ENCODE peak calls at places on chromosomes 3 and 15, in seven cellular contexts. Y is Daoy; U is ELR; H is SJSA1; G is left cardiac atrium; I is pulmonary artery endothelial cell; O is stimulated activated effector memory CD8-positive, alpha-beta T cell treated with anti-CD3 and anti-CD28 coated beads, Interleukin-12 subunit alpha, Interleukin-12 subunit beta, amount 100 ng/mL, for 72 hours. F is an unnamed sample.

GRCh38 chr15:26838742-26839460 is 28.0 kb upstream of the GABRA5 start:
- DNase-seq in Y (peak), U (no peak), H (no peak), G (no peak), I (no peak), O (no peak), F (no peak)

GRCh38 chr3:169869484-169870304 is at the start of gene LRRC31:
- DNase-seq in Y (no peak), U (no peak), H (no peak), G (no peak), I (no peak), O (no peak), F (no peak)

GRCh38 chr15:92869263-92869940 is 30.7 kb upstream of the CHD2 start:
- DNase-seq in Y (no peak), U (peak), H (no peak), G (no peak), I (no peak), O (no peak), F (no peak)

GRCh38 chr3:173501941-173502489 is 104.5 kb downstream of the NLGN1 start:
- DNase-seq in Y (peak), U (no peak), H (no peak), G (no peak), I (no peak), O (no peak), F (no peak)

GRCh38 chr3:101635954-101636798 is 40.8 kb downstream of the ZBTB11 start:
- DNase-seq in Y (peak), U (peak), H (peak), G (peak), I (no peak), O (peak), F (peak)

GRCh38 chr3:104596551-104596950 is 770.2 kb upstream of the ALCAM start:
- DNase-seq in Y (no peak), U (peak), H (no peak), G (no peak), I (peak), O (no peak), F (no peak)

GRCh38 chr3:131221731-131222130 is 159.8 kb upstream of the NUDT16 start:
- DNase-seq in Y (peak), U (peak), H (no peak), G (no peak), I (no peak), O (no peak), F (no peak)

GRCh38 chr3:71104586-71104985 is 478.9 kb downstream of the FOXP1 start:
- DNase-seq in Y (no peak), U (no peak), H (no peak), G (no peak), I (no peak), O (no peak), F (no peak)

GRCh38 chr15:34850121-34850520 is 54.8 kb upstream of the ACTC1 start:
- DNase-seq in Y (no peak), U (no peak), H (no peak), G (no peak), I (no peak), O (no peak), F (no peak)

GRCh38 chr15:48096813-48097212 is 24.0 kb upstream of the SLC24A5 start:
- DNase-seq in Y (peak), U (peak), H (no peak), G (no peak), I (no peak), O (no peak), F (no peak)

GRCh38 chr3:43953814-43954241 is 263.1 kb downstream of the ABHD5 start:
- DNase-seq in Y (peak), U (peak), H (no peak), G (no peak), I (no peak), O (no peak), F (no peak)

GRCh38 chr3:141049681-141050080 is 1.5 kb upstream of the SPSB4 start:
- DNase-seq in Y (no peak), U (peak), H (no peak), G (no peak), I (no peak), O (no peak), F (no peak)

GRCh38 chr15:98729446-98730042 is 81.2 kb downstream of the IGF1R start:
- DNase-seq in Y (no peak), U (no peak), H (peak), G (peak), I (no peak), O (no peak), F (no peak)

GRCh38 chr3:197376020-197376419 is 77.6 kb upstream of the DLG1 start:
- DNase-seq in Y (no peak), U (peak), H (peak), G (no peak), I (no peak), O (no peak), F (no peak)

GRCh38 chr3:70543493-70543892 is 231.1 kb upstream of the MDFIC2 start:
- DNase-seq in Y (no peak), U (no peak), H (no peak), G (no peak), I (no peak), O (no peak), F (no peak)

GRCh38 chr15:98823012-98823458 is 174.7 kb downstream of the IGF1R start:
- DNase-seq in Y (peak), U (peak), H (peak), G (no peak), I (no peak), O (no peak), F (no peak)